ENCODE peak calls at places on chromosomes 16 and 17, in eight cellular contexts. A is pancreas; R is PC-3; W is stomach; U is endodermal cell; Q is substantia nigra; G is CD8-positive, alpha-beta T cell; C is H9. V is an unnamed sample.

GRCh38 chr17:37790153-37790552 is 45.3 kb upstream of the HNF1B start:
- DNase-seq in C (no peak), G (no peak), W (no peak), R (no peak), U (peak; percentile 53), A (no peak), Q (no peak), V (no peak)

GRCh38 chr17:59329558-59330313 is 1.7 kb upstream of the YPEL2 start:
- DNase-seq in U (peak; percentile 93), A (no peak), W (peak; percentile 66), Q (peak; percentile 25), R (peak; percentile 78), C (peak; percentile 89), G (peak; percentile 58), V (no peak)

GRCh38 chr17:6455321-6455705 is 11.1 kb downstream of the PIMREG start:
- DNase-seq in G (peak; percentile 38), A (peak; percentile 65), Q (no peak), R (no peak), C (peak; percentile 81), U (no peak), W (peak; percentile 60), V (no peak)

GRCh38 chr17:6090253-6090652 is 20.1 kb downstream of the WSCD1 start:
- DNase-seq in Q (no peak), A (no peak), G (no peak), U (no peak), C (no peak), W (no peak), R (no peak), V (no peak)

GRCh38 chr16:85557083-85557975 is 55.8 kb upstream of the GSE1 start:
- DNase-seq in U (peak; percentile 77), W (no peak), Q (no peak), C (no peak), A (no peak), R (peak; percentile 27), G (peak; percentile 56), V (peak; percentile 33)

GRCh38 chr16:81623365-81624102 is 155.6 kb upstream of the PLCG2 start:
- DNase-seq in U (peak; percentile 78), C (no peak), G (peak; percentile 72), A (no peak), R (peak; percentile 54), Q (peak; percentile 25), W (peak; percentile 57), V (peak; percentile 35)

GRCh38 chr17:50963139-50963538 is 97.0 kb upstream of the TOB1 start:
- DNase-seq in C (no peak), U (no peak), A (no peak), G (no peak), R (no peak), Q (no peak), W (no peak), V (no peak)

GRCh38 chr17:61459968-61460718 is 7.9 kb downstream of the TBX4 start:
- DNase-seq in U (peak; percentile 40), A (no peak), Q (no peak), G (no peak), W (no peak), C (peak; percentile 23), R (no peak), V (no peak)

GRCh38 chr17:29124931-29125270 is 55.3 kb downstream of the MYO18A start:
- DNase-seq in G (no peak), C (no peak), U (no peak), A (peak; percentile 79), R (peak; percentile 57), Q (no peak), W (peak; percentile 96), V (no peak)

GRCh38 chr17:80999224-81000088 is 7.8 kb downstream of the CHMP6 start:
- DNase-seq in C (peak; percentile 36), G (no peak), W (no peak), A (no peak), R (no peak), Q (no peak), U (peak; percentile 58), V (no peak)

GRCh38 chr16:10428433-10429168 is 42.7 kb downstream of the ATF7IP2 start:
- DNase-seq in C (no peak), R (no peak), G (no peak), U (no peak), Q (no peak), W (no peak), A (no peak), V (no peak)

GRCh38 chr17:9446528-9446927 is 129.1 kb downstream of the STX8 start:
- DNase-seq in R (no peak), W (no peak), G (no peak), A (no peak), U (no peak), Q (no peak), C (no peak), V (no peak)

GRCh38 chr17:19470529-19471261 is 59.7 kb downstream of the RNF112 start:
- DNase-seq in U (peak; percentile 79), C (peak; percentile 67), A (no peak), Q (no peak), G (no peak), R (no peak), W (peak; percentile 35), V (no peak)

GRCh38 chr16:75529959-75530358 is 5.9 kb downstream of the CHST5 start:
- DNase-seq in G (no peak), R (no peak), C (no peak), A (no peak), W (no peak), Q (no peak), U (no peak), V (no peak)

GRCh38 chr16:8924214-8924613 is 39.5 kb downstream of the USP7 start:
- DNase-seq in A (peak; percentile 72), R (no peak), U (no peak), G (no peak), C (no peak), W (peak; percentile 90), Q (no peak), V (no peak)

GRCh38 chr17:60602385-60602742 is 2.4 kb downstream of the PPM1D start:
- DNase-seq in C (no peak), G (no peak), Q (peak; percentile 9), U (peak; percentile 65), R (peak; percentile 12), W (no peak), A (no peak), V (no peak)

GRCh38 chr16:11587643-11588247 is 1.0 kb upstream of the LITAF start:
- DNase-seq in W (no peak), U (no peak), G (no peak), R (no peak), Q (no peak), C (no peak), A (no peak), V (no peak)

GRCh38 chr17:29613371-29613837 is 9.3 kb downstream of the CORO6 start:
- DNase-seq in A (peak; percentile 98), G (peak; percentile 92), Q (peak; percentile 94), U (peak; percentile 100), C (peak; percentile 98), W (peak; percentile 93), R (no peak), V (peak; percentile 76)

GRCh38 chr16:89529097-89529496 is 20.9 kb downstream of the SPG7 start:
- DNase-seq in W (no peak), U (no peak), A (no peak), C (no peak), R (no peak), G (no peak), Q (no peak), V (no peak)

GRCh38 chr17:81926451-81927144 is 937 bp downstream of the MAFG start:
- DNase-seq in A (peak; percentile 80), R (peak; percentile 74), G (peak; percentile 49), C (peak; percentile 77), U (peak; percentile 91), W (peak; percentile 89), Q (no peak), V (peak; percentile 59)

GRCh38 chr17:4365628-4366311 is 705 bp downstream of the UBE2G1 start:
- DNase-seq in Q (no peak), G (peak; percentile 28), C (peak; percentile 63), W (no peak), R (no peak), U (peak; percentile 89), A (peak; percentile 77), V (no peak)

GRCh38 chr17:48618366-48618896 is 3.3 kb upstream of the HOXB8 start:
- DNase-seq in A (peak; percentile 98), U (peak; percentile 99), R (peak; percentile 97), W (peak; percentile 91), Q (peak; percentile 77), C (peak; percentile 93), G (peak; percentile 85), V (peak; percentile 66)
- H3K27ac ChIP-seq in A (no peak overlapping the region), U (no peak overlapping the region), R (no peak overlapping the region), W (no peak overlapping the region), Q (no peak overlapping the region), C (no peak overlapping the region), G (no peak overlapping the region), V (no peak overlapping the region)

GRCh38 chr17:71453876-71454422 is 666.9 kb upstream of the SOX9 start:
- DNase-seq in U (no peak), C (no peak), A (no peak), G (no peak), Q (no peak), R (no peak), W (no peak), V (no peak)
- H3K27ac ChIP-seq in U (no peak overlapping the region), C (no peak overlapping the region), A (no peak overlapping the region), G (no peak overlapping the region), Q (no peak overlapping the region), R (peak overlapping the region; percentile 27), W (no peak overlapping the region), V (no peak overlapping the region)

GRCh38 chr16:12896562-12896961 is 4.8 kb upstream of the SHISA9 start:
- DNase-seq in U (peak; percentile 67), A (no peak), W (no peak), C (peak; percentile 50), G (no peak), R (peak; percentile 50), Q (no peak), V (no peak)

GRCh38 chr16:12900599-12901203 is 697 bp upstream of the SHISA9 start:
- DNase-seq in W (no peak), C (peak; percentile 36), G (no peak), U (peak; percentile 77), A (no peak), R (no peak), Q (no peak), V (no peak)

GRCh38 chr16:12899529-12900168 is 1.7 kb upstream of the SHISA9 start:
- DNase-seq in G (no peak), R (peak; percentile 74), Q (no peak), W (peak; percentile 29), C (no peak), U (peak; percentile 48), A (no peak), V (no peak)

GRCh38 chr16:12901204-12901596 is 198 bp upstream of the SHISA9 start:
- DNase-seq in W (no peak), A (no peak), U (peak; percentile 93), R (no peak), C (peak; percentile 92), Q (no peak), G (no peak), V (no peak)

DNA sequence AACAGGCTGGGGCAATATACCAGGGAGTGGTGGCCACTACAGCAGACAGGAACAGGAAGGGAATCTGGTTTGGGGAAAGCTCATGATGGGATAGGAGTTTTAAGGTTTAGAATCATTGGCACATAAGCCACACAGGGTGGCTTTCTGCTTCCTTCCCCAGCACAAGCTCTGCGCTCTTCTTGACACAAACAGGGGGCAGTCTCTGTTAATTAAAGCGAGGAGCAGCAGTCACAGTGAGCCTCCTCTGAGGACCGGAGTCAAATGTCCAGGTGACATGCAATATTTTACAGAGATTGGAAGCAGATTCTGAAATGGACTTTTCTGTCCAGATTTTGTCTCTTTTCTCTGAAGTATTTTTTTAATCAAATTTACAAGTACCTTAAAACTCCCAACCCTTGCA is 2.8 kb upstream of the SHISA9 start:
- DNase-seq in Q (no peak), A (no peak), U (peak; percentile 68), C (peak; percentile 50), G (no peak), W (no peak), R (no peak), V (no peak)
- H3K27ac ChIP-seq in Q (no peak overlapping the region), A (no peak overlapping the region), U (no peak overlapping the region), C (no peak overlapping the region), G (no peak overlapping the region), W (no peak overlapping the region), R (no peak overlapping the region), V (no peak overlapping the region)

GRCh38 chr17:72192409-72193192 is 71.8 kb downstream of the SOX9 start:
- DNase-seq in U (peak; percentile 44), A (no peak), R (peak; percentile 14), W (no peak), Q (no peak), G (no peak), C (no peak), V (no peak)
- H3K27ac ChIP-seq in U (no peak overlapping the region), A (no peak overlapping the region), R (no peak overlapping the region), W (no peak overlapping the region), Q (no peak overlapping the region), G (no peak overlapping the region), C (no peak overlapping the region), V (no peak overlapping the region)

V was measured in caudate nucleus.